ENCODE peak calls at places on chromosomes 4 and X, in seven cellular contexts. V is epithelial cell of esophagus, L is fibroblast of mammary gland, P is lower leg skin, T is astrocyte of the cerebellum, R is ovary, K is astrocyte of the spinal cord. I is an unnamed sample.

GRCh38 chr4:91330555-91331137 is 973.1 kb upstream of the GRID2 start:
- DNase-seq in V (peak), L (no peak), P (no peak), T (peak), R (no peak), K (peak), I (no peak)

GRCh38 chrX:104913348-104913747 is 307.1 kb downstream of the TEX13A start:
- DNase-seq in V (peak), L (peak), P (no peak), T (no peak), R (no peak), K (peak), I (no peak)

GRCh38 chr4:17111959-17112659 is 213.7 kb upstream of the LDB2 start:
- DNase-seq in V (peak), L (peak), P (no peak), T (no peak), R (no peak), K (no peak), I (no peak)

GRCh38 chr4:109729155-109729562 is 711 bp downstream of the PLA2G12A start:
- DNase-seq in V (peak), L (no peak), P (no peak), T (no peak), R (no peak), K (peak), I (no peak)

GRCh38 chr4:168139336-168139735 is 47.0 kb downstream of the ANXA10 start:
- DNase-seq in V (peak), L (peak), P (no peak), T (no peak), R (no peak), K (peak), I (no peak)

GRCh38 chrX:148080593-148080992 is 99.5 kb downstream of the FMR1NB start:
- DNase-seq in V (no peak), L (no peak), P (no peak), T (no peak), R (no peak), K (no peak), I (no peak)

GRCh38 chr4:71441186-71442169 is 102.7 kb downstream of the SLC4A4 start:
- DNase-seq in V (peak), L (peak), P (no peak), T (peak), R (no peak), K (peak), I (peak)

GRCh38 chrX:75327607-75328006 is 53.7 kb downstream of the UPRT start:
- DNase-seq in V (no peak), L (no peak), P (no peak), T (no peak), R (no peak), K (no peak), I (no peak)

GRCh38 chr4:53365121-53365485 is 758 bp downstream of the SCFD2 start:
- DNase-seq in V (peak), L (peak), P (no peak), T (no peak), R (no peak), K (peak), I (no peak)

GRCh38 chr4:72701987-72702819 is 133.2 kb upstream of the ADAMTS3 start:
- DNase-seq in V (peak), L (peak), P (peak), T (peak), R (peak), K (peak), I (no peak)

GRCh38 chrX:140948827-140949226 is 53.6 kb upstream of the SPANXB1 start:
- DNase-seq in V (peak), L (no peak), P (no peak), T (no peak), R (no peak), K (no peak), I (no peak)

GRCh38 chr4:162201673-162202072 is 37.9 kb upstream of the FSTL5 start:
- DNase-seq in V (no peak), L (no peak), P (no peak), T (peak), R (no peak), K (peak), I (no peak)

GRCh38 chr4:183807420-183808101 is 97.5 kb upstream of the STOX2 start:
- DNase-seq in V (no peak), L (no peak), P (no peak), T (no peak), R (no peak), K (no peak), I (no peak)

GRCh38 chr4:41339812-41340809 is 83.4 kb downstream of the UCHL1 start:
- DNase-seq in V (no peak), L (peak), P (no peak), T (peak), R (no peak), K (peak), I (no peak)

GRCh38 chr4:20337261-20337664 is 85.6 kb downstream of the SLIT2 start:
- DNase-seq in V (no peak), L (peak), P (no peak), T (peak), R (no peak), K (peak), I (no peak)

GRCh38 chrX:31178064-31178768 is 106.4 kb upstream of the FTHL17 start:
- DNase-seq in V (no peak), L (no peak), P (no peak), T (no peak), R (no peak), K (no peak), I (no peak)

GRCh38 chrX:132181364-132181763 is 37.9 kb downstream of the RAP2C start:
- DNase-seq in V (peak), L (no peak), P (peak), T (no peak), R (no peak), K (no peak), I (peak)

GRCh38 chrX:33970028-33970932 is 161.8 kb downstream of the FAM47A start:
- DNase-seq in V (peak), L (no peak), P (no peak), T (no peak), R (no peak), K (no peak), I (no peak)

GRCh38 chr4:107035711-107036601 is at the start of gene DKK2:
- DNase-seq in V (peak), L (peak), P (peak), T (no peak), R (peak), K (peak), I (no peak)

GRCh38 chrX:64093761-64094160 is 111.7 kb downstream of the AMER1 start:
- DNase-seq in V (peak), L (peak), P (no peak), T (no peak), R (no peak), K (no peak), I (no peak)

GRCh38 chr4:36280555-36280954 is 861 bp upstream of the DTHD1 start:
- DNase-seq in V (peak), L (no peak), P (no peak), T (no peak), R (no peak), K (no peak), I (no peak)

GRCh38 chr4:67234296-67234695 is 311.0 kb downstream of the CENPC start:
- DNase-seq in V (no peak), L (peak), P (no peak), T (no peak), R (no peak), K (peak), I (no peak)

GRCh38 chr4:157217708-157218107 is 2.8 kb upstream of the GRIA2 start:
- DNase-seq in V (peak), L (peak), P (no peak), T (peak), R (no peak), K (peak), I (no peak)

GRCh38 chrX:129116651-129117050 is 406.6 kb downstream of the SMARCA1 start:
- DNase-seq in V (no peak), L (no peak), P (no peak), T (no peak), R (no peak), K (no peak), I (no peak)

GRCh38 chr4:155759372-155760252 is 791 bp downstream of the GUCY1B1 start:
- DNase-seq in V (peak), L (peak), P (no peak), T (no peak), R (peak), K (no peak), I (peak)

GRCh38 chrX:76428243-76429130 is 977 bp downstream of the MAGEE1 start:
- DNase-seq in V (no peak), L (no peak), P (no peak), T (no peak), R (peak), K (no peak), I (peak)

GRCh38 chrX:30679369-30679768 is 26.1 kb downstream of the GK start:
- DNase-seq in V (no peak), L (no peak), P (no peak), T (no peak), R (no peak), K (no peak), I (no peak)

GRCh38 chrX:17547658-17548057 is 172.7 kb downstream of the NHS start:
- DNase-seq in V (peak), L (peak), P (no peak), T (peak), R (peak), K (peak), I (peak)

GRCh38 chr4:17283251-17283650 is 228.6 kb downstream of the QDPR start:
- DNase-seq in V (no peak), L (no peak), P (no peak), T (no peak), R (no peak), K (no peak), I (no peak)

GRCh38 chrX:154120567-154120966 is 23.1 kb upstream of the MECP2 start:
- DNase-seq in V (no peak), L (no peak), P (no peak), T (no peak), R (no peak), K (no peak), I (no peak)

GRCh38 chrX:85964744-85965143 is 82.6 kb downstream of the CHM start:
- DNase-seq in V (no peak), L (peak), P (no peak), T (peak), R (no peak), K (no peak), I (no peak)

GRCh38 chrX:1215123-1215823 is 2.8 kb upstream of the CRLF2 start:
- DNase-seq in V (no peak), L (no peak), P (no peak), T (no peak), R (no peak), K (no peak), I (no peak)

GRCh38 chr4:14184767-14185166 is 557.2 kb upstream of the BOD1L1 start:
- DNase-seq in V (no peak), L (peak), P (no peak), T (no peak), R (no peak), K (no peak), I (no peak)

GRCh38 chr4:40316333-40316781 is 18.8 kb upstream of the CHRNA9 start:
- DNase-seq in V (peak), L (peak), P (no peak), T (peak), R (no peak), K (peak), I (no peak)

GRCh38 chr4:52942936-52943335 is 80.8 kb downstream of the RASL11B start:
- DNase-seq in V (no peak), L (no peak), P (no peak), T (no peak), R (no peak), K (no peak), I (no peak)

GRCh38 chr4:71978192-71978845 is 53.5 kb upstream of the NPFFR2 start:
- DNase-seq in V (no peak), L (no peak), P (no peak), T (no peak), R (no peak), K (no peak), I (no peak)

GRCh38 chr4:7189066-7189465 is 3.3 kb upstream of the SORCS2 start:
- DNase-seq in V (no peak), L (no peak), P (no peak), T (no peak), R (no peak), K (no peak), I (no peak)

GRCh38 chr4:181650033-181650825 is 593.0 kb upstream of the TENM3 start:
- DNase-seq in V (no peak), L (peak), P (no peak), T (no peak), R (no peak), K (peak), I (no peak)

GRCh38 chr4:181643466-181643865 is 599.7 kb upstream of the TENM3 start:
- DNase-seq in V (peak), L (no peak), P (no peak), T (no peak), R (no peak), K (no peak), I (no peak)

GRCh38 chr4:181645489-181645888 is 597.7 kb upstream of the TENM3 start:
- DNase-seq in V (no peak), L (no peak), P (no peak), T (no peak), R (no peak), K (no peak), I (no peak)

GRCh38 chr4:181646864-181647263 is 596.3 kb upstream of the TENM3 start:
- DNase-seq in V (no peak), L (peak), P (no peak), T (no peak), R (no peak), K (peak), I (no peak)

DNA sequence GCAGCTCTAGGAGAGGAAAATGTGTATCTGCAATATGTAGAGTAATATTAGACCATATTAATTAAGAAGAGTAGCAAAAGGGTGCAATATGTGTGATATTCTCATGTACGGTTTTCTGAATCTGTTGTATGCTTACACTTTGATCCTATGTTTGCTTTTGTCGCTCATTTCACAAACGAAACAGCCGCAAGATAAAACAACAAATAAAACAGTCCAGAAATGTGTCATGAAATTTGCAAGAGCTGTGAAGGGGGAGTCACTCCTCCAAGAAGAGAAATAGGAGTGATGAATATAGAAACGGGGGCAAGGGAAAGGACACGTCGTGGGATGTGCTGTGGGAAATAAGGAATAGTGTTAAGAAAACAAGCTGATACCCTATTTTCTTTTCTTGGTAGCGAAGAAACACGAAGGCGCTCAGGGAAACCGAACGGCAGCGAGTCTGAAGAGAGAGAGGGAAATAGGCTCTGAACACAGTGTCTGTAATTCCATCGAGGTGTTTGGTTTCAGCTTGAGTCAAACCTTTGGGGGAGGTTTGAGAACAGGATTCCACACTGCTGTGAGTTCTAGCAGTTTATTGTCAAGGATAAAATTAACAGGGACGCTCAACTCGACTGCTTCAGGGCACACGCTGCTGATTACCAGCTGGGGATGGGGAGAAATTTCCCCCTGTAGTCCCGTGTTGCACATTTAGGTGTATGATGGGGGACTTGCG is 595.6 kb upstream of the TENM3 start:
- DNase-seq in V (no peak), L (peak), P (no peak), T (no peak), R (no peak), K (peak), I (no peak)
- H3K4me3 ChIP-seq in V (no peak), L (no peak), P (no peak), T (no peak), R (no peak), K (peak), I (no peak)

GRCh38 chr4:3073158-3074077 is 920 bp downstream of the HTT-AS start:
- DNase-seq in V (no peak), L (no peak), P (no peak), T (no peak), R (peak), K (no peak), I (peak)
- H3K4me3 ChIP-seq in V (peak), L (peak), P (peak), T (peak), R (peak), K (peak), I (peak)

DNA sequence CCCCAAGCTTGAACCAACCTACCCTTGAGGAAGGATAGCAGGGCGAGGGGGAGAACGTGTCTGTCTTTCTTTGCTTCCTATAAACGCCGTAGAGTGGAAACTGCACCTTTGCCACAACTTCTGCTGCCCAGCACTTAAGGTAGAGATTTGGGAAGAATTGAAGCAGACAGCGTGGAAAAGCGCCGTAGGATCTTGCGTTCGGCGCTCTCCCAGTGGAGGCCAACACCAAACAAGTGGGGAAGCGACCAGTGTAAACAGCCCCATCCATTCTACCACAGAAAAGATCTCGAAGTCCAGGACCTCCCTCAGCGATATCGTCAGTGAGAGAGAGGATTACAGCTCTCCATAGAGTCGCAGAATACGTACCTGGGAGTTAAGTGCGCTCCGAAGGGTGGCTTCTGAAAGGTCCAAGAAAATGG is 3.9 kb upstream of the NKX6-1 start:
- DNase-seq in V (no peak), L (no peak), P (no peak), T (no peak), R (no peak), K (no peak), I (no peak)
- H3K4me3 ChIP-seq in V (no peak), L (no peak), P (no peak), T (no peak), R (no peak), K (no peak), I (no peak)

GRCh38 chr4:56871357-56871993 is 36.2 kb upstream of the REST start:
- DNase-seq in V (no peak), L (peak), P (no peak), T (peak), R (no peak), K (peak), I (no peak)
- H3K4me3 ChIP-seq in V (no peak), L (no peak), P (no peak), T (no peak), R (no peak), K (no peak), I (no peak)